ENCODE peak calls at places on chromosomes 16 and 17, in seven cellular contexts. One of them, this sample, is unnamed.

GRCh38 chr17:51371732-51372151 is 111.4 kb downstream of the UTP18 start:
- DNase-seq in HCT116: peak
- DNase-seq in SK-N-SH: peak
- DNase-seq in K562: peak
- DNase-seq in GM12878: peak
- DNase-seq in H1: peak
- DNase-seq in HepG2: peak
- DNase-seq in this sample: peak

GRCh38 chr17:17416400-17417360 is 60.1 kb upstream of the MED9 start:
- DNase-seq in HCT116: no peak
- DNase-seq in SK-N-SH: no peak
- DNase-seq in K562: peak
- DNase-seq in GM12878: no peak
- DNase-seq in H1: no peak
- DNase-seq in HepG2: peak
- DNase-seq in this sample: peak

GRCh38 chr16:67226295-67226803 is 581 bp upstream of the TMEM208 start:
- DNase-seq in HCT116: no peak
- DNase-seq in SK-N-SH: no peak
- DNase-seq in K562: no peak
- DNase-seq in GM12878: no peak
- DNase-seq in H1: no peak
- DNase-seq in HepG2: no peak
- DNase-seq in this sample: no peak

GRCh38 chr16:58048914-58049696 is 23.6 kb downstream of the MMP15 start:
- DNase-seq in HCT116: no peak
- DNase-seq in SK-N-SH: no peak
- DNase-seq in K562: no peak
- DNase-seq in GM12878: no peak
- DNase-seq in H1: peak
- DNase-seq in HepG2: no peak
- DNase-seq in this sample: no peak

GRCh38 chr16:2505695-2506094 is 8.1 kb upstream of the ATP6V0C start:
- DNase-seq in HCT116: no peak
- DNase-seq in SK-N-SH: no peak
- DNase-seq in K562: no peak
- DNase-seq in GM12878: no peak
- DNase-seq in H1: no peak
- DNase-seq in HepG2: no peak
- DNase-seq in this sample: no peak

GRCh38 chr16:67112591-67113399 is 3.1 kb downstream of the PHAF1 start:
- DNase-seq in HCT116: no peak
- DNase-seq in SK-N-SH: no peak
- DNase-seq in K562: peak
- DNase-seq in GM12878: no peak
- DNase-seq in H1: no peak
- DNase-seq in HepG2: peak
- DNase-seq in this sample: no peak

GRCh38 chr17:42402121-42402516 is 13.9 kb upstream of the STAT3 start:
- DNase-seq in HCT116: no peak
- DNase-seq in SK-N-SH: no peak
- DNase-seq in K562: no peak
- DNase-seq in GM12878: no peak
- DNase-seq in H1: no peak
- DNase-seq in HepG2: no peak
- DNase-seq in this sample: no peak

GRCh38 chr17:34379876-34380275 is 16.8 kb upstream of the CCL1 start:
- DNase-seq in HCT116: no peak
- DNase-seq in SK-N-SH: no peak
- DNase-seq in K562: no peak
- DNase-seq in GM12878: no peak
- DNase-seq in H1: no peak
- DNase-seq in HepG2: no peak
- DNase-seq in this sample: no peak

GRCh38 chr17:19978206-19978802 is 676 bp upstream of the AKAP10 start:
- DNase-seq in HCT116: no peak
- DNase-seq in SK-N-SH: no peak
- DNase-seq in K562: no peak
- DNase-seq in GM12878: peak
- DNase-seq in H1: no peak
- DNase-seq in HepG2: no peak
- DNase-seq in this sample: no peak

GRCh38 chr17:29176500-29177351 is 3.5 kb downstream of the MYO18A start:
- DNase-seq in HCT116: no peak
- DNase-seq in SK-N-SH: peak
- DNase-seq in K562: peak
- DNase-seq in GM12878: no peak
- DNase-seq in H1: peak
- DNase-seq in HepG2: peak
- DNase-seq in this sample: peak

GRCh38 chr16:35195173-35195863 is 1735.9 kb downstream of the TP53TG3F start:
- DNase-seq in HCT116: no peak
- DNase-seq in SK-N-SH: no peak
- DNase-seq in K562: no peak
- DNase-seq in GM12878: no peak
- DNase-seq in H1: no peak
- DNase-seq in HepG2: no peak
- DNase-seq in this sample: no peak

GRCh38 chr16:87278191-87279093 is 38.8 kb downstream of the C16orf95 start:
- DNase-seq in HCT116: peak
- DNase-seq in SK-N-SH: peak
- DNase-seq in K562: peak
- DNase-seq in GM12878: no peak
- DNase-seq in H1: peak
- DNase-seq in HepG2: peak
- DNase-seq in this sample: peak

GRCh38 chr16:16080465-16081065 is 131.1 kb downstream of the ABCC1 start:
- DNase-seq in HCT116: no peak
- DNase-seq in SK-N-SH: no peak
- DNase-seq in K562: no peak
- DNase-seq in GM12878: no peak
- DNase-seq in H1: no peak
- DNase-seq in HepG2: no peak
- DNase-seq in this sample: no peak

GRCh38 chr17:76796081-76796480 is 58.2 kb downstream of the MFSD11 start:
- DNase-seq in HCT116: no peak
- DNase-seq in SK-N-SH: no peak
- DNase-seq in K562: no peak
- DNase-seq in GM12878: no peak
- DNase-seq in H1: no peak
- DNase-seq in HepG2: no peak
- DNase-seq in this sample: no peak

GRCh38 chr16:74862743-74863244 is 88.2 kb upstream of the FA2H start:
- DNase-seq in HCT116: peak
- DNase-seq in SK-N-SH: peak
- DNase-seq in K562: peak
- DNase-seq in GM12878: peak
- DNase-seq in H1: no peak
- DNase-seq in HepG2: peak
- DNase-seq in this sample: peak

GRCh38 chr17:27944546-27945332 is 51.6 kb upstream of the LYRM9 start:
- DNase-seq in HCT116: no peak
- DNase-seq in SK-N-SH: no peak
- DNase-seq in K562: no peak
- DNase-seq in GM12878: peak
- DNase-seq in H1: no peak
- DNase-seq in HepG2: no peak
- DNase-seq in this sample: no peak
- TF ChIP-seq JUND in HCT116: no peak
- TF ChIP-seq JUND in SK-N-SH: no peak
- TF ChIP-seq JUND in K562: no peak
- TF ChIP-seq JUND in GM12878: no peak
- TF ChIP-seq JUND in H1: no peak
- TF ChIP-seq JUND in HepG2: no peak
- TF ChIP-seq JUND in this sample: no peak

GRCh38 chr17:27477050-27477647 is 20.9 kb downstream of the KSR1 start:
- DNase-seq in HCT116: no peak
- DNase-seq in SK-N-SH: no peak
- DNase-seq in K562: no peak
- DNase-seq in GM12878: peak
- DNase-seq in H1: no peak
- DNase-seq in HepG2: no peak
- DNase-seq in this sample: no peak
- TF ChIP-seq JUND in HCT116: no peak
- TF ChIP-seq JUND in SK-N-SH: no peak
- TF ChIP-seq JUND in K562: no peak
- TF ChIP-seq JUND in GM12878: no peak
- TF ChIP-seq JUND in H1: no peak
- TF ChIP-seq JUND in HepG2: no peak
- TF ChIP-seq JUND in this sample: no peak

GRCh38 chr16:88807626-88808453 is 3.9 kb downstream of the APRT start:
- DNase-seq in HCT116: no peak
- DNase-seq in SK-N-SH: no peak
- DNase-seq in K562: no peak
- DNase-seq in GM12878: no peak
- DNase-seq in H1: no peak
- DNase-seq in HepG2: no peak
- DNase-seq in this sample: no peak

GRCh38 chr16:88810868-88811599 is 694 bp downstream of the APRT start:
- DNase-seq in HCT116: peak
- DNase-seq in SK-N-SH: peak
- DNase-seq in K562: peak
- DNase-seq in GM12878: no peak
- DNase-seq in H1: no peak
- DNase-seq in HepG2: peak
- DNase-seq in this sample: peak

GRCh38 chr16:88809676-88810165 is 2.0 kb downstream of the APRT start:
- DNase-seq in HCT116: no peak
- DNase-seq in SK-N-SH: no peak
- DNase-seq in K562: no peak
- DNase-seq in GM12878: no peak
- DNase-seq in H1: no peak
- DNase-seq in HepG2: no peak
- DNase-seq in this sample: no peak

GRCh38 chr16:88810166-88810867 is 1.4 kb downstream of the APRT start:
- DNase-seq in HCT116: no peak
- DNase-seq in SK-N-SH: no peak
- DNase-seq in K562: peak
- DNase-seq in GM12878: no peak
- DNase-seq in H1: no peak
- DNase-seq in HepG2: no peak
- DNase-seq in this sample: no peak

GRCh38 chr16:88809068-88809675 is 2.6 kb downstream of the APRT start:
- DNase-seq in HCT116: no peak
- DNase-seq in SK-N-SH: no peak
- DNase-seq in K562: no peak
- DNase-seq in GM12878: no peak
- DNase-seq in H1: no peak
- DNase-seq in HepG2: no peak
- DNase-seq in this sample: no peak
- TF ChIP-seq JUND in HCT116: no peak
- TF ChIP-seq JUND in SK-N-SH: no peak
- TF ChIP-seq JUND in K562: no peak
- TF ChIP-seq JUND in GM12878: no peak
- TF ChIP-seq JUND in H1: no peak
- TF ChIP-seq JUND in HepG2: no peak
- TF ChIP-seq JUND in this sample: no peak

GRCh38 chr17:4899341-4900230 is at the start of gene C17orf107:
- DNase-seq in HCT116: no peak
- DNase-seq in SK-N-SH: no peak
- DNase-seq in K562: no peak
- DNase-seq in GM12878: no peak
- DNase-seq in H1: no peak
- DNase-seq in HepG2: no peak
- DNase-seq in this sample: no peak
- TF ChIP-seq JUND in HCT116: no peak
- TF ChIP-seq JUND in SK-N-SH: no peak
- TF ChIP-seq JUND in K562: no peak
- TF ChIP-seq JUND in GM12878: no peak
- TF ChIP-seq JUND in H1: no peak
- TF ChIP-seq JUND in HepG2: no peak
- TF ChIP-seq JUND in this sample: no peak